ENCODE peak calls at places on chromosomes 5 and 9, in eight cellular contexts. X is pancreas, R is heart left ventricle, Z is Calu3, J is stomach, A is foreskin fibroblast, N is spleen, Y is NB4. I is an unnamed sample.

GRCh38 chr5:37847978-37848425 is 8.2 kb upstream of the GDNF start:
- DNase-seq in N (no peak), R (no peak), Z (no peak), Y (peak; percentile 62), A (peak; percentile 84), X (no peak), J (no peak), I (no peak)

GRCh38 chr5:180647941-180648500 is 1.4 kb downstream of the FLT4 start:
- DNase-seq in X (no peak), Z (no peak), N (no peak), Y (no peak), J (no peak), A (no peak), R (no peak), I (no peak)

GRCh38 chr9:114285166-114285867 is 37.6 kb upstream of the ORM1 start:
- DNase-seq in Z (no peak), N (peak; percentile 67), R (peak; percentile 14), X (no peak), A (peak; percentile 97), Y (peak; percentile 73), J (no peak), I (no peak)

GRCh38 chr9:101458955-101459631 is 23.5 kb upstream of the ALDOB start:
- DNase-seq in X (no peak), R (no peak), Y (peak; percentile 72), N (no peak), A (peak; percentile 81), Z (peak; percentile 47), J (no peak), I (peak; percentile 36)

GRCh38 chr5:55037046-55037771 is 13.2 kb downstream of the GZMK start:
- DNase-seq in Z (no peak), X (no peak), Y (no peak), J (no peak), A (peak; percentile 30), R (no peak), N (no peak), I (no peak)

GRCh38 chr5:61327761-61328753 is 4.0 kb upstream of the ZSWIM6 start:
- DNase-seq in J (no peak), A (peak; percentile 90), Z (no peak), X (no peak), R (no peak), Y (peak; percentile 80), N (no peak), I (no peak)

GRCh38 chr5:31404325-31404724 is 127.6 kb downstream of the DROSHA start:
- DNase-seq in R (no peak), X (no peak), A (no peak), Z (no peak), Y (no peak), J (no peak), N (no peak), I (no peak)

GRCh38 chr5:146042628-146043279 is 62.6 kb downstream of the PLAC8L1 start:
- DNase-seq in Y (no peak), Z (peak; percentile 45), X (no peak), J (no peak), A (peak; percentile 34), N (no peak), R (no peak), I (no peak)

GRCh38 chr9:114504341-114505186 is 709 bp downstream of the WHRN start:
- DNase-seq in X (peak; percentile 65), J (peak; percentile 44), N (peak; percentile 87), Z (peak; percentile 30), Y (no peak), R (peak; percentile 32), A (peak; percentile 60), I (peak; percentile 72)

GRCh38 chr5:147348046-147348445 is 113.2 kb downstream of the STK32A start:
- DNase-seq in X (no peak), N (no peak), Y (no peak), Z (no peak), J (no peak), A (no peak), R (no peak), I (no peak)

GRCh38 chr5:68225188-68225910 is 9.8 kb downstream of the PIK3R1 start:
- DNase-seq in Y (peak; percentile 75), R (peak; percentile 61), Z (peak; percentile 75), A (peak; percentile 97), J (peak; percentile 69), X (peak; percentile 33), N (no peak), I (no peak)

GRCh38 chr5:34762321-34762871 is 76.6 kb upstream of the TTC23L start:
- DNase-seq in Y (no peak), A (peak; percentile 98), R (peak; percentile 57), X (no peak), Z (no peak), N (no peak), J (no peak), I (no peak)

GRCh38 chr9:121937248-121937647 is 155.9 kb downstream of the TTLL11 start:
- DNase-seq in R (no peak), A (no peak), Z (no peak), J (no peak), N (no peak), Y (no peak), X (no peak), I (no peak)

GRCh38 chr5:65695896-65696295 is 26.0 kb downstream of the SGTB start:
- DNase-seq in Z (no peak), J (no peak), N (no peak), A (no peak), X (no peak), R (no peak), Y (no peak), I (no peak)

GRCh38 chr5:173869316-173869715 is 18.8 kb upstream of the CPEB4 start:
- DNase-seq in N (no peak), Y (no peak), A (no peak), J (peak; percentile 58), R (no peak), Z (no peak), X (no peak), I (no peak)

GRCh38 chr9:124122813-124123462 is 111.4 kb downstream of the LHX2 start:
- DNase-seq in A (peak; percentile 84), X (no peak), Z (peak; percentile 29), R (no peak), N (no peak), J (no peak), Y (peak; percentile 44), I (no peak)
- TF ChIP-seq CTCF in A (peak; percentile 75), X (no peak), Z (no peak), R (no peak), N (no peak), J (no peak), Y (peak; percentile 48), I (no peak)

GRCh38 chr5:78361226-78361993 is 993 bp downstream of the SCAMP1 start:
- DNase-seq in R (peak; percentile 59), Z (peak; percentile 35), N (no peak), J (peak; percentile 79), Y (peak; percentile 84), A (peak; percentile 69), X (peak; percentile 54), I (peak; percentile 26)
- TF ChIP-seq CTCF in R (no peak), Z (peak; percentile 15), N (no peak), J (peak; percentile 11), Y (peak; percentile 8), A (peak; percentile 13), X (no peak), I (no peak)

GRCh38 chr5:20575515-20575914 is 587.5 kb upstream of the CDH18 start:
- DNase-seq in X (no peak), R (no peak), Y (no peak), J (no peak), Z (no peak), A (no peak), N (no peak), I (no peak)

GRCh38 chr5:20574576-20574975 is 586.6 kb upstream of the CDH18 start:
- DNase-seq in R (no peak), A (no peak), N (no peak), J (no peak), Y (no peak), X (no peak), Z (no peak), I (no peak)

GRCh38 chr5:20570486-20570885 is 582.5 kb upstream of the CDH18 start:
- DNase-seq in J (no peak), R (no peak), A (no peak), Z (no peak), X (no peak), Y (no peak), N (no peak), I (no peak)

GRCh38 chr5:20572560-20572959 is 584.6 kb upstream of the CDH18 start:
- DNase-seq in A (no peak), X (no peak), N (no peak), Y (peak; percentile 38), J (no peak), R (no peak), Z (no peak), I (no peak)
- TF ChIP-seq CTCF in A (no peak), X (no peak), N (no peak), Y (no peak), J (no peak), R (no peak), Z (no peak), I (no peak)

DNA sequence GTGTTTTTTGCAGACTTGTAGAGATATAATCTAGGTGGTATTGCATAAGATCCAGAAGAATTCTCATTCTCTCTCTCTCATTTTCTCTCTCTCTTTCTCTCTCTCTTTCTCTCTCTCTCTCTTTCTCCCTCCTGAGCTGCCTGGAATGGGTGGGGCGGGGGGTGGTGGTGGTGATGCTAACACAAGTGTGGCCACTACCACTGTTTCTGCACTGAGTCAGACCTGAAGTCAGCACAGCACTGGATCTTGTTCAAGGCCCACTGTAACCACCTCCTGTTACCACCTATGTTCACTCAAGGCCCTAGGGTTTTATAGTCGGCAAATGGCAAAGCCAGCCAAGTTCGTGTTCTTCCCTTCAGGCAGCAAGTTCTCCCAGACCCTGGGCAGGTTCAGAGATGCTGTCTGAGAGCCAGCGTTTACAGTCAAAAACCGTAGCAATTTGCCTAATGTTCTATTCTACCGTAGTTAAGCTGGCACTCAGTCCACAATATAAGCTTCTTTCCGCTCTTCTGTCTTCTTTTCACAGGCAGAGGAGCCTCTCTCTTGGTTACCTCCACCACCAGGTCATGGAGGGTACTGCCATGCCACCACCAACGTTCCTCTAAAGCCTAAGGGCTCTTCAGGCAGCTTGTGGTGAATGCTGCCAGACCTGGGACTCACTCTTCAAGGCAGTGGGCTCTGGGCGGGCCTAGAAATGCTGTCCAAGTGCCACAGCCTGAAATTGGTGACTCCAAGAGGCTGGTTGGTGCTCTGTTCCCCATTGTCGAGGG is 235.7 kb upstream of the PRR16 start:
- DNase-seq in A (no peak), N (no peak), Z (no peak), Y (peak; percentile 4), J (no peak), R (no peak), X (no peak), I (no peak)
- TF ChIP-seq CTCF in A (no peak), N (no peak), Z (peak; percentile 12), Y (no peak), J (no peak), R (no peak), X (no peak), I (no peak)